ENCODE peak calls at places on chromosomes 13 and 19, in six cellular contexts. One of them, this sample, is unnamed. For H3K36me3 and H4K20me1, the result is how much of the 10 kb centered on the place peaks cover.

GRCh38 chr19:51586103-51586728 is 15.1 kb downstream of the ZNF175 start:
- DNase-seq in fibroblast of lung: no peak
- DNase-seq in SK-N-SH: no peak
- DNase-seq in GM23338: no peak
- DNase-seq in IMR-90: no peak
- DNase-seq in GM23248: no peak
- DNase-seq in this sample: no peak

GRCh38 chr13:25352230-25352629 is 19.5 kb upstream of the ATP8A2 start:
- DNase-seq in fibroblast of lung: no peak
- DNase-seq in GM23248: no peak
- DNase-seq in SK-N-SH: peak
- DNase-seq in IMR-90: no peak
- DNase-seq in GM23338: no peak
- DNase-seq in this sample: no peak

GRCh38 chr13:100636441-100636840 is 38.2 kb downstream of the TMTC4 start:
- DNase-seq in GM23248: no peak
- DNase-seq in IMR-90: no peak
- DNase-seq in GM23338: no peak
- DNase-seq in SK-N-SH: no peak
- DNase-seq in fibroblast of lung: no peak
- DNase-seq in this sample: no peak

GRCh38 chr13:51276684-51277083 is 54.5 kb downstream of the FAM124A start:
- DNase-seq in fibroblast of lung: no peak
- DNase-seq in GM23338: no peak
- DNase-seq in IMR-90: no peak
- DNase-seq in SK-N-SH: no peak
- DNase-seq in GM23248: no peak
- DNase-seq in this sample: no peak

GRCh38 chr13:46908511-46908910 is 11.7 kb upstream of the HTR2A start:
- DNase-seq in GM23248: peak
- DNase-seq in IMR-90: peak
- DNase-seq in fibroblast of lung: peak
- DNase-seq in SK-N-SH: no peak
- DNase-seq in GM23338: no peak
- DNase-seq in this sample: no peak

GRCh38 chr13:43374621-43375020 is 351.2 kb downstream of the DNAJC15 start:
- DNase-seq in GM23248: peak
- DNase-seq in fibroblast of lung: peak
- DNase-seq in GM23338: no peak
- DNase-seq in IMR-90: peak
- DNase-seq in SK-N-SH: no peak
- DNase-seq in this sample: no peak

GRCh38 chr13:44969858-44970484 is 19.3 kb downstream of the NUFIP1 start:
- DNase-seq in IMR-90: peak
- DNase-seq in GM23338: peak
- DNase-seq in SK-N-SH: peak
- DNase-seq in GM23248: peak
- DNase-seq in fibroblast of lung: peak
- DNase-seq in this sample: peak

GRCh38 chr19:51131780-51132680 is 7.3 kb downstream of the SIGLEC9 start:
- DNase-seq in SK-N-SH: peak
- DNase-seq in IMR-90: peak
- DNase-seq in GM23338: peak
- DNase-seq in fibroblast of lung: peak
- DNase-seq in GM23248: peak
- DNase-seq in this sample: no peak

GRCh38 chr19:17495639-17496265 is 15.7 kb upstream of the PGLS start:
- DNase-seq in fibroblast of lung: no peak
- DNase-seq in GM23338: no peak
- DNase-seq in IMR-90: no peak
- DNase-seq in GM23248: no peak
- DNase-seq in SK-N-SH: peak
- DNase-seq in this sample: no peak

GRCh38 chr19:5953680-5954213 is 24.2 kb downstream of the RANBP3 start:
- DNase-seq in fibroblast of lung: no peak
- DNase-seq in SK-N-SH: no peak
- DNase-seq in GM23338: no peak
- DNase-seq in IMR-90: no peak
- DNase-seq in GM23248: peak
- DNase-seq in this sample: no peak

GRCh38 chr19:49616945-49617344 is 23.0 kb downstream of the RRAS start:
- DNase-seq in GM23248: no peak
- DNase-seq in GM23338: no peak
- DNase-seq in fibroblast of lung: no peak
- DNase-seq in SK-N-SH: no peak
- DNase-seq in IMR-90: no peak
- DNase-seq in this sample: no peak
- H3K36me3 ChIP-seq in GM23248: under half
- H3K36me3 ChIP-seq in GM23338: under half
- H3K36me3 ChIP-seq in fibroblast of lung: under half
- H3K36me3 ChIP-seq in SK-N-SH: under half
- H3K36me3 ChIP-seq in IMR-90: under half
- H3K36me3 ChIP-seq in this sample: under half

DNA sequence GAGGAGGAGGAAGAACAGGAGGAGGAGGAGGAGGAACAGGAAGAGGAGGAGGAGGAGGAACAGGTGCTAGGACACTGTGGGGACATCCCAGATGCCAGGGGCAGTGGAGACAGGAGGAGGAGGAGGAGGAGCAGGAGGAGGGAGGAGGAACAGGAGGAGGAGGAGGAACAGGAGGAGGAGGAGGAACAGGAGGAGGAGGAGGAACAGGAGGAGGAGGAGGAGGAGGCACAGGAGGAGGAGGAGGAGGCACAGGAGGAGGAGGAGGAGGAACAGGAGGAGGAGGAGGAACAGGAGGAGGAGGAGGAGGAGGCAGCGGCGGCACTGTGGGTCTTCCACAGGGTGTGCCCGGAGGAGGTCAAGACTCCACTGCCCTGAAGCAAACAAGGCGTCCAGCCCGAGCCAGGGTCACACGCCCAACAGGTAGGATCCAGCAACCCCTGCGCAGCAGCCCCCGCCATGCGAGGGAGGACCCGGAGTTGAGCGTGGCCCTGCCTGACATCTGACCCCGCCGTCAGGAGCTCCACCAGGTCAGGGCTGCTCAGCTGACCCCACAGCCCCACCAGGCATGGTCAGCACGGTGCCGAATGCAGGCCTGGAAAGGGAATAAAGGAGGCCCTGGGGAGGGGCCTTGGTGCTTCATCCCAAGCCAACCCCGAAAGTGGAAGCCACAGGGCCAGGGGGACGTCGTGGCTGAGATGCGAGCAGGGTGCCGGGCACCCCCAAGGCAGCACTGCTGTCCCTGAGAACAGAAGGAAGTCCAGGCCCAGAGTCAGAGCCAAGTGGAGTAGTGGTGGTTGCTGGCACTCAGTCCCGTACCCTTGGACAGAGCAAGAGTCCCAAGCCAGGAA is 9.2 kb downstream of the SBNO2 start:
- DNase-seq in IMR-90: no peak
- DNase-seq in SK-N-SH: no peak
- DNase-seq in GM23338: no peak
- DNase-seq in fibroblast of lung: no peak
- DNase-seq in GM23248: no peak
- DNase-seq in this sample: no peak
- H4K20me1 ChIP-seq in IMR-90: half or more
- H4K20me1 ChIP-seq in SK-N-SH: half or more
- H4K20me1 ChIP-seq in GM23338: under half
- H4K20me1 ChIP-seq in fibroblast of lung: under half
- H4K20me1 ChIP-seq in GM23248: under half
- H4K20me1 ChIP-seq in this sample: under half

GRCh38 chr13:33321686-33322473 is 36.3 kb upstream of the STARD13 start:
- DNase-seq in fibroblast of lung: no peak
- DNase-seq in GM23248: peak
- DNase-seq in IMR-90: peak
- DNase-seq in GM23338: no peak
- DNase-seq in SK-N-SH: no peak
- DNase-seq in this sample: no peak
- H3K4me3 ChIP-seq in fibroblast of lung: peak
- H3K4me3 ChIP-seq in GM23248: peak
- H3K4me3 ChIP-seq in IMR-90: peak
- H3K4me3 ChIP-seq in GM23338: no peak
- H3K4me3 ChIP-seq in SK-N-SH: no peak
- H3K4me3 ChIP-seq in this sample: no peak

GRCh38 chr19:43595999-43596841 is at the start of the genes IRGQ and ZNF576:
- DNase-seq in SK-N-SH: peak
- DNase-seq in GM23338: peak
- DNase-seq in IMR-90: peak
- DNase-seq in GM23248: peak
- DNase-seq in fibroblast of lung: peak
- DNase-seq in this sample: peak

GRCh38 chr19:43594710-43595604 is 977 bp downstream of the IRGQ start:
- DNase-seq in GM23338: peak
- DNase-seq in GM23248: peak
- DNase-seq in SK-N-SH: peak
- DNase-seq in IMR-90: peak
- DNase-seq in fibroblast of lung: peak
- DNase-seq in this sample: peak

GRCh38 chr19:43595605-43595998 is 332 bp downstream of the IRGQ start:
- DNase-seq in SK-N-SH: no peak
- DNase-seq in IMR-90: no peak
- DNase-seq in GM23248: no peak
- DNase-seq in GM23338: no peak
- DNase-seq in fibroblast of lung: no peak
- DNase-seq in this sample: no peak

GRCh38 chr19:43598445-43599240 is 2.2 kb downstream of the ZNF576 start:
- DNase-seq in GM23338: no peak
- DNase-seq in SK-N-SH: no peak
- DNase-seq in IMR-90: no peak
- DNase-seq in GM23248: no peak
- DNase-seq in fibroblast of lung: no peak
- DNase-seq in this sample: no peak

GRCh38 chr19:43596842-43597461 is 557 bp downstream of the ZNF576 start:
- DNase-seq in GM23248: peak
- DNase-seq in IMR-90: peak
- DNase-seq in fibroblast of lung: no peak
- DNase-seq in GM23338: no peak
- DNase-seq in SK-N-SH: no peak
- DNase-seq in this sample: no peak
- H3K36me3 ChIP-seq in GM23248: under half
- H3K36me3 ChIP-seq in IMR-90: under half
- H3K36me3 ChIP-seq in fibroblast of lung: under half
- H3K36me3 ChIP-seq in GM23338: under half
- H3K36me3 ChIP-seq in SK-N-SH: under half
- H3K36me3 ChIP-seq in this sample: under half

DNA sequence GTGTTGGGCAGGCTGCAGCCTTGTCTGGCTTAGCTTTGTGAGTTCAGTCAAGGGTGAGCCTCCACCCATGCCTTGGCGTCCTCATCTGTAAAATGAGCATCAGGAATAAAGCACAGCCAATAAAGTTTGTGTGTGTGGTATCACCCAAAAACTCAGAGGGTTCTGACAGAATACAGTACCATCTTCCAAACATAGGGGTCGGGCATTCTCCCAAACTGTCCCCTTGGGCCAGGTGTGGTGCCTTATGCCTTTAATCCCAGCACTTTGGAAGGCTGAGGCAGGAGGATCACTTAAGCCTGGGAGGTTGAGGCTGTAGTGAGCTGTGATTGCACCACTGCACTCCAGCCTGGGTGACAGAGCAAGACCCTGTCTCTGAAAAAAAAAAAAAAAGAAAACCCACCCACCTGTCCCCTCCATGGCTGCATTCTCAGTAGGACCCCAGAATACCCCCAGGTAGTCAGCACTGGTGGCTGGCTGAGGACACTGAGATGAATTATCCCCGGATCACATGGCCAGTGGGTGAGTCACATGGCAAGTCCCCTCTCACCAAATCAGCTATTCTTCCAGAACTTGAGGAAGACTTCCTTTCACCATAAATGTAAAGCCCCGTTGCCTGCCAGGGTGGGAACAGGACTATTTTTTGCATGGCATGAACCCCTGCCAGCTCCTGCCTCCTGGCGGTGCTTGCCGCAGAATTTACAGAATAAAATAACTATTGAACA is 18.6 kb downstream of the POP4 start:
- DNase-seq in GM23338: peak
- DNase-seq in GM23248: peak
- DNase-seq in fibroblast of lung: no peak
- DNase-seq in IMR-90: peak
- DNase-seq in SK-N-SH: no peak
- DNase-seq in this sample: no peak
- H4K20me1 ChIP-seq in GM23338: under half
- H4K20me1 ChIP-seq in GM23248: under half
- H4K20me1 ChIP-seq in fibroblast of lung: under half
- H4K20me1 ChIP-seq in IMR-90: under half
- H4K20me1 ChIP-seq in SK-N-SH: under half
- H4K20me1 ChIP-seq in this sample: under half

DNA sequence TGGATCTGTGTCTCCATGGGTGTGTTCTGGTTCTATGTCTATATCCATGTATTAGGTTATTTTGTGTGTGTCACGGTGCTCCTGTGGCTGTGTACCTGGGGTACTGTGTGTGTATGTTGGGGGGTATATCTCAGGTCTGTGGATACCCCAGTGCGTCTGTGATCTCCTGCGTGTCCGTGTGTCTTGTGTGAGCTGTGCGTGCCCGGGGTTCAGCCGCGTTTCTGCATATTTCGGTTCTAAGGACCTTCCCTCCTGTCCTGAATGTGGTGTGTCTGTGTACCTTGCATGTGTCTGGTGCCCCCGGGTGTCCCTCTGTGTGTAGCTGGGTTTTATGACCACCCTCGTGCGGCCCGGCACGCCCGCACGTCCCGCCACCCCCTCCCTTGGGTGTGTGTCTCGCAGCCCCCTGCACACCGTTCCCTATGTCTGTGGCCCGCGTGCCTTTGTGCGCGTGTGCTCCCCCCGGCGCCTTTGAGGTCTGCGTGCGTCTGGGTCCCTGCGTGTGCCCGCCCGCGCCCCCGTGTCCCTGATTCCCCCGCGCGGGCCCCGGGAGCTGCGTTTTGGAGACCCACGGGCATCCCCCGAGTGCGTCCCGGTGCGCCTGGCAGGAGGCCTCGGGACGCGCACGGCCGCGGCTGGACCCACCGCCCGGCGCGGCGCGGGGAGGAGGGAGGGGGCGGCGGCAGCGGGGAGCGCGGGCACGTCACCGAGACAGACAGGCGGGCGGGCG is 12.3 kb upstream of the NANOS3 start:
- DNase-seq in SK-N-SH: peak
- DNase-seq in GM23338: no peak
- DNase-seq in fibroblast of lung: no peak
- DNase-seq in GM23248: no peak
- DNase-seq in IMR-90: no peak
- DNase-seq in this sample: no peak
- H3K4me3 ChIP-seq in SK-N-SH: no peak
- H3K4me3 ChIP-seq in GM23338: peak
- H3K4me3 ChIP-seq in fibroblast of lung: peak
- H3K4me3 ChIP-seq in GM23248: peak
- H3K4me3 ChIP-seq in IMR-90: no peak
- H3K4me3 ChIP-seq in this sample: peak

DNA sequence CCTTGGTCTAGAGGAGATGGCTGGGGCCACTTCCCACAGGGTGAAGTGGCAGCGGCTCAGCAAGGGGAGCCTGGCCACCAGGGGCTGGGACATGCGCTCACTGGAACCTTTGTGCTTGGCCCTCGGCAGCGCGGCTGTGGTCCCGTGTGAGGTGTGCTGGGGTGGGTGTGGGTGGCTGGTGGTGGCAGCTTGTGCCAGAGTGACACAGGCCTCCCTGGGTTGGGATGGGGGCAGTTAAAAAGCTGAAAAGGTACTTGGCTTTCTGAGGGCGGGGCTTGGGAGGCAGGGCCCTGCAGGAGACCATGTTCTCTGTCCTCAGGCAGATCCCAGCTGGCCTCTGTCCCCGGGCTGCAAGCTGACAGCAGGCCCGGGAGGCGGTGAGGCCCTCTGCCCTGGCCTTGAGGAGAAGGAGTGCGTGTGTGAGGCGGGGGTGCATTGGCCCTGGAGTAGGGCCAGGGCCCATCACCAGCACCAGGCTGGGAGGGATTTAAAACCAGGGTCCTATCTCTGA is 17.3 kb downstream of the MPND start:
- DNase-seq in fibroblast of lung: peak
- DNase-seq in SK-N-SH: no peak
- DNase-seq in GM23248: no peak
- DNase-seq in IMR-90: no peak
- DNase-seq in GM23338: no peak
- DNase-seq in this sample: no peak
- H3K36me3 ChIP-seq in fibroblast of lung: half or more
- H3K36me3 ChIP-seq in SK-N-SH: under half
- H3K36me3 ChIP-seq in GM23248: under half
- H3K36me3 ChIP-seq in IMR-90: half or more
- H3K36me3 ChIP-seq in GM23338: under half
- H3K36me3 ChIP-seq in this sample: under half